ENCODE peak calls at places on chromosomes 16 and 17, in four cellular contexts. N is effector memory CD4-positive, alpha-beta T cell; Y is AG10803; Z is body of pancreas. J is an unnamed sample.

GRCh38 chr17:64232466-64233262 is 30.4 kb downstream of the TEX2 start:
- DNase-seq in Y (no peak), N (no peak), Z (no peak), J (no peak)

GRCh38 chr17:45646288-45646988 is 137.7 kb upstream of the CRHR1 start:
- DNase-seq in Y (no peak), Z (no peak), N (no peak), J (no peak)

GRCh38 chr17:82808921-82809905 is 30.6 kb downstream of the ZNF750 start:
- DNase-seq in Y (no peak), N (no peak), Z (no peak), J (no peak)

GRCh38 chr17:80832266-80832676 is 159.4 kb upstream of the CHMP6 start:
- DNase-seq in Z (no peak), Y (peak), N (no peak), J (peak)

GRCh38 chr16:12065866-12066545 is 89.5 kb downstream of the SNX29 start:
- DNase-seq in Z (no peak), Y (no peak), N (no peak), J (no peak)

GRCh38 chr16:29710227-29711219 is 31.5 kb downstream of the QPRT start:
- DNase-seq in Z (no peak), Y (peak), N (no peak), J (no peak)

GRCh38 chr17:34758316-34758715 is 178.9 kb downstream of the TMEM132E start:
- DNase-seq in Y (no peak), Z (no peak), N (no peak), J (no peak)

GRCh38 chr16:84286568-84287220 is 8.0 kb upstream of the WFDC1 start:
- DNase-seq in N (no peak), Y (peak), Z (peak), J (no peak)

GRCh38 chr17:28701987-28702751 is 9.5 kb downstream of the PROCA1 start:
- DNase-seq in Y (no peak), N (no peak), Z (no peak), J (no peak)

DNA sequence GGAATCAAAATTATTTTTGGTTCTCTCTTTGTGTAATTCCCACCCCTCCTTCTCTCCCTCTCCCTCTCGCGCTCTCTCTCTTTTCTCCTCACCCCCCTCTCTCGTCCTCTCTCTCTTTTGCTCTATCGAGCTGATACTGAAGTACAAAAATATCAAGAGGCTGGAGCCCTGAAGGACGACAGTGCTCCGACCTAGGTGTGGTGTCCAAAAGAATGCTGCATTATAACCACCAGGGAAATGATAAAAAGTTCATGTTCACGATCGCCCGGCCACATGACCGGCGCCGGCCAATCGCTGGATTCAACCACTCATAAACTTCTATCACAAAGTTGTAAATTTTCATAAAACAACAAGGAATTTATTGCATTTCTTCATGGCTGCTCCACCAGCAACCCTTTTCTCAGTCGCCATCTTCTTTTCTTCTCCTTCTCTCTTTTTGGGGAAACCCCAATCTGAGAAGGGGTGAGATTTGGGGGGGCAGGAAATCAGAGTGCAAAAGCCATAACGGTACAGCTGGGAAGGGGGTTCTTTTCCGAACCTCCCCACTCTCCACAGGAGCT is at the start of gene HOXB6:
- DNase-seq in Z (no peak), Y (peak), N (no peak), J (peak)
- H3K4me3 ChIP-seq in Z (no peak), Y (peak), N (no peak), J (peak)

GRCh38 chr16:56116577-56116964 is 74.7 kb upstream of the GNAO1 start:
- DNase-seq in N (no peak), Z (no peak), Y (no peak), J (no peak)
- H3K4me3 ChIP-seq in N (no peak), Z (no peak), Y (no peak), J (no peak)

DNA sequence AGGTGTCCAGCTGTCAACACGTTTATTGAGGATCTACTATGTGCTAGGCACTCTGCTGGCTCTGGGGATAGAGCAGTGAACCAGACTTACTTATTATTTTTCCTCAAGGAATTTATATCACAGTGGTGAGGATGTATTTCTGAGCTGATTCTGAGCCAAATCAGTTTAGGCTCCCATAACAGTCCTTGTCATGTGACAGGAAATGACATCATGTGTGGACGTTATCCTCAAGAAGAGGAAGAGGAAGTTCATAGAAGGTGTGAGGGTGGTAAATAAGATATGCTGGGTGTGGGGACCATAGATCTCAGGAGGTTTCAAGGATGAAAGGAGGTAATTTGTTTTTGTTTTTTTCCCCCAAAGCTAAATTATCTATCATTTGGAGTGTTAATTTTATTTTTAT is 873.5 kb upstream of the EEF2KMT start:
- DNase-seq in N (no peak), Z (no peak), Y (no peak), J (no peak)
- H3K4me3 ChIP-seq in N (no peak), Z (no peak), Y (no peak), J (no peak)

GRCh38 chr17:48456584-48456983 is 26.6 kb upstream of the SKAP1 start:
- DNase-seq in Y (no peak), N (no peak), Z (no peak), J (no peak)
- H3K4me3 ChIP-seq in Y (no peak), N (peak), Z (no peak), J (no peak)

GRCh38 chr17:79728169-79728907 is 2.4 kb upstream of the ENPP7 start:
- DNase-seq in Z (peak), N (peak), Y (peak), J (peak)
- H3K4me3 ChIP-seq in Z (no peak), N (peak), Y (peak), J (no peak)

J was measured in MG63.